ENCODE peak calls at places on chromosomes 12 and 14, in seven cellular contexts. One of them, this sample, is unnamed.

GRCh38 chr12:7542813-7543212 is 39.2 kb upstream of the CD163 start:
- DNase-seq in cardiac muscle cell: peak; percentile 2
- DNase-seq in IMR-90: peak; percentile 14
- DNase-seq in testis: no peak
- DNase-seq in CD4-positive, CD25-positive, alpha-beta regulatory T cell: no peak
- DNase-seq in cardiac fibroblast: peak; percentile 30
- DNase-seq in HT-29: no peak
- DNase-seq in this sample: peak; percentile 4

GRCh38 chr14:22657861-22658260 is 13.7 kb upstream of the OR6J1 start:
- DNase-seq in cardiac muscle cell: peak; percentile 75
- DNase-seq in IMR-90: peak; percentile 49
- DNase-seq in testis: no peak
- DNase-seq in CD4-positive, CD25-positive, alpha-beta regulatory T cell: no peak
- DNase-seq in cardiac fibroblast: peak; percentile 84
- DNase-seq in HT-29: peak; percentile 18
- DNase-seq in this sample: peak; percentile 82

GRCh38 chr14:91387135-91387849 is 30.3 kb downstream of the CCDC88C start:
- DNase-seq in cardiac muscle cell: peak; percentile 59
- DNase-seq in IMR-90: peak; percentile 40
- DNase-seq in testis: no peak
- DNase-seq in CD4-positive, CD25-positive, alpha-beta regulatory T cell: no peak
- DNase-seq in cardiac fibroblast: peak; percentile 11
- DNase-seq in HT-29: no peak
- DNase-seq in this sample: peak; percentile 33

GRCh38 chr14:101333335-101334280 is 227.7 kb upstream of the DIO3 start:
- DNase-seq in cardiac muscle cell: no peak
- DNase-seq in IMR-90: no peak
- DNase-seq in testis: no peak
- DNase-seq in CD4-positive, CD25-positive, alpha-beta regulatory T cell: no peak
- DNase-seq in cardiac fibroblast: no peak
- DNase-seq in HT-29: no peak
- DNase-seq in this sample: no peak

GRCh38 chr14:103563089-103563620 is 395 bp downstream of the COA8 start:
- DNase-seq in cardiac muscle cell: no peak
- DNase-seq in IMR-90: no peak
- DNase-seq in testis: peak; percentile 61
- DNase-seq in CD4-positive, CD25-positive, alpha-beta regulatory T cell: no peak
- DNase-seq in cardiac fibroblast: peak; percentile 27
- DNase-seq in HT-29: peak; percentile 54
- DNase-seq in this sample: no peak

GRCh38 chr12:49537709-49538601 is 875 bp upstream of the KCNH3 start:
- DNase-seq in cardiac muscle cell: no peak
- DNase-seq in IMR-90: no peak
- DNase-seq in testis: no peak
- DNase-seq in CD4-positive, CD25-positive, alpha-beta regulatory T cell: no peak
- DNase-seq in cardiac fibroblast: no peak
- DNase-seq in HT-29: no peak
- DNase-seq in this sample: no peak

GRCh38 chr12:3152892-3153291 is 75.7 kb downstream of the TSPAN9 start:
- DNase-seq in cardiac muscle cell: no peak
- DNase-seq in IMR-90: no peak
- DNase-seq in testis: no peak
- DNase-seq in CD4-positive, CD25-positive, alpha-beta regulatory T cell: no peak
- DNase-seq in cardiac fibroblast: no peak
- DNase-seq in HT-29: no peak
- DNase-seq in this sample: no peak

GRCh38 chr12:32702470-32702869 is 23.4 kb downstream of the DNM1L start:
- DNase-seq in cardiac muscle cell: no peak
- DNase-seq in IMR-90: no peak
- DNase-seq in testis: no peak
- DNase-seq in CD4-positive, CD25-positive, alpha-beta regulatory T cell: no peak
- DNase-seq in cardiac fibroblast: peak; percentile 18
- DNase-seq in HT-29: no peak
- DNase-seq in this sample: no peak

GRCh38 chr14:75059642-75060041 is 4.2 kb downstream of the ACYP1 start:
- DNase-seq in cardiac muscle cell: no peak
- DNase-seq in IMR-90: peak; percentile 26
- DNase-seq in testis: no peak
- DNase-seq in CD4-positive, CD25-positive, alpha-beta regulatory T cell: no peak
- DNase-seq in cardiac fibroblast: no peak
- DNase-seq in HT-29: no peak
- DNase-seq in this sample: no peak

GRCh38 chr14:52220924-52221802 is 46.3 kb upstream of the PTGDR start:
- DNase-seq in cardiac muscle cell: no peak
- DNase-seq in IMR-90: no peak
- DNase-seq in testis: no peak
- DNase-seq in CD4-positive, CD25-positive, alpha-beta regulatory T cell: no peak
- DNase-seq in cardiac fibroblast: peak; percentile 17
- DNase-seq in HT-29: no peak
- DNase-seq in this sample: no peak

GRCh38 chr12:108638997-108639822 is 5.5 kb upstream of the SELPLG start:
- DNase-seq in cardiac muscle cell: no peak
- DNase-seq in IMR-90: no peak
- DNase-seq in testis: no peak
- DNase-seq in CD4-positive, CD25-positive, alpha-beta regulatory T cell: no peak
- DNase-seq in cardiac fibroblast: no peak
- DNase-seq in HT-29: no peak
- DNase-seq in this sample: no peak

GRCh38 chr12:16612647-16613046 is 6.7 kb upstream of the LMO3 start:
- DNase-seq in cardiac muscle cell: peak; percentile 23
- DNase-seq in IMR-90: peak; percentile 20
- DNase-seq in testis: no peak
- DNase-seq in CD4-positive, CD25-positive, alpha-beta regulatory T cell: no peak
- DNase-seq in cardiac fibroblast: peak; percentile 76
- DNase-seq in HT-29: no peak
- DNase-seq in this sample: peak; percentile 53

GRCh38 chr14:21100931-21101330 is at the start of gene TMEM253:
- DNase-seq in cardiac muscle cell: no peak
- DNase-seq in IMR-90: no peak
- DNase-seq in testis: no peak
- DNase-seq in CD4-positive, CD25-positive, alpha-beta regulatory T cell: no peak
- DNase-seq in cardiac fibroblast: no peak
- DNase-seq in HT-29: no peak
- DNase-seq in this sample: no peak

GRCh38 chr14:91341331-91342242 is 76.0 kb downstream of the CCDC88C start:
- DNase-seq in cardiac muscle cell: no peak
- DNase-seq in IMR-90: no peak
- DNase-seq in testis: no peak
- DNase-seq in CD4-positive, CD25-positive, alpha-beta regulatory T cell: no peak
- DNase-seq in cardiac fibroblast: no peak
- DNase-seq in HT-29: no peak
- DNase-seq in this sample: no peak

GRCh38 chr12:109740694-109741245 is 27.1 kb downstream of the FAM222A start:
- DNase-seq in cardiac muscle cell: no peak
- DNase-seq in IMR-90: no peak
- DNase-seq in testis: no peak
- DNase-seq in CD4-positive, CD25-positive, alpha-beta regulatory T cell: no peak
- DNase-seq in cardiac fibroblast: no peak
- DNase-seq in HT-29: no peak
- DNase-seq in this sample: no peak

GRCh38 chr14:24417832-24418491 is 11.5 kb downstream of the CBLN3 start:
- DNase-seq in cardiac muscle cell: no peak
- DNase-seq in IMR-90: no peak
- DNase-seq in testis: no peak
- DNase-seq in CD4-positive, CD25-positive, alpha-beta regulatory T cell: no peak
- DNase-seq in cardiac fibroblast: no peak
- DNase-seq in HT-29: no peak
- DNase-seq in this sample: no peak

GRCh38 chr14:71705460-71705859 is 226.8 kb upstream of the RGS6 start:
- DNase-seq in cardiac muscle cell: no peak
- DNase-seq in IMR-90: peak; percentile 78
- DNase-seq in testis: no peak
- DNase-seq in CD4-positive, CD25-positive, alpha-beta regulatory T cell: no peak
- DNase-seq in cardiac fibroblast: no peak
- DNase-seq in HT-29: no peak
- DNase-seq in this sample: no peak

GRCh38 chr14:28381656-28382055 is 384.9 kb upstream of the FOXG1 start:
- DNase-seq in cardiac muscle cell: no peak
- DNase-seq in IMR-90: no peak
- DNase-seq in testis: no peak
- DNase-seq in CD4-positive, CD25-positive, alpha-beta regulatory T cell: no peak
- DNase-seq in cardiac fibroblast: peak; percentile 60
- DNase-seq in HT-29: no peak
- DNase-seq in this sample: peak; percentile 42

GRCh38 chr12:122162976-122163375 is 11.0 kb downstream of the IL31 start:
- DNase-seq in cardiac muscle cell: no peak
- DNase-seq in IMR-90: no peak
- DNase-seq in testis: no peak
- DNase-seq in CD4-positive, CD25-positive, alpha-beta regulatory T cell: no peak
- DNase-seq in cardiac fibroblast: no peak
- DNase-seq in HT-29: no peak
- DNase-seq in this sample: no peak

GRCh38 chr12:25276199-25276937 is 25.6 kb upstream of the KRAS start:
- DNase-seq in cardiac muscle cell: peak; percentile 87
- DNase-seq in IMR-90: peak; percentile 98
- DNase-seq in testis: no peak
- DNase-seq in CD4-positive, CD25-positive, alpha-beta regulatory T cell: no peak
- DNase-seq in cardiac fibroblast: peak; percentile 95
- DNase-seq in HT-29: peak; percentile 77
- DNase-seq in this sample: peak; percentile 90

GRCh38 chr14:88611878-88612277 is 49.0 kb downstream of the ZC3H14 start:
- DNase-seq in cardiac muscle cell: no peak
- DNase-seq in IMR-90: peak; percentile 49
- DNase-seq in testis: no peak
- DNase-seq in CD4-positive, CD25-positive, alpha-beta regulatory T cell: no peak
- DNase-seq in cardiac fibroblast: peak; percentile 18
- DNase-seq in HT-29: no peak
- DNase-seq in this sample: no peak

GRCh38 chr12:1915082-1915968 is 3.1 kb downstream of the CACNA2D4 start:
- DNase-seq in cardiac muscle cell: no peak
- DNase-seq in IMR-90: no peak
- DNase-seq in testis: peak; percentile 12
- DNase-seq in CD4-positive, CD25-positive, alpha-beta regulatory T cell: no peak
- DNase-seq in cardiac fibroblast: no peak
- DNase-seq in HT-29: no peak
- DNase-seq in this sample: no peak

GRCh38 chr12:132162508-132163031 is 18.3 kb downstream of the NOC4L start:
- DNase-seq in cardiac muscle cell: peak; percentile 84
- DNase-seq in IMR-90: peak; percentile 77
- DNase-seq in testis: no peak
- DNase-seq in CD4-positive, CD25-positive, alpha-beta regulatory T cell: no peak
- DNase-seq in cardiac fibroblast: peak; percentile 84
- DNase-seq in HT-29: no peak
- DNase-seq in this sample: peak; percentile 82

GRCh38 chr14:70188608-70189540 is at the start of gene SLC8A3:
- DNase-seq in cardiac muscle cell: peak; percentile 37
- DNase-seq in IMR-90: peak; percentile 37
- DNase-seq in testis: peak; percentile 60
- DNase-seq in CD4-positive, CD25-positive, alpha-beta regulatory T cell: no peak
- DNase-seq in cardiac fibroblast: peak; percentile 38
- DNase-seq in HT-29: no peak
- DNase-seq in this sample: peak; percentile 33

GRCh38 chr12:124861492-124861891 is 2.2 kb downstream of the SCARB1 start:
- DNase-seq in cardiac muscle cell: peak; percentile 80
- DNase-seq in IMR-90: no peak
- DNase-seq in testis: peak; percentile 85
- DNase-seq in CD4-positive, CD25-positive, alpha-beta regulatory T cell: no peak
- DNase-seq in cardiac fibroblast: peak; percentile 87
- DNase-seq in HT-29: peak; percentile 44
- DNase-seq in this sample: peak; percentile 75

GRCh38 chr12:109946505-109946904 is 46.4 kb downstream of the TCHP start:
- DNase-seq in cardiac muscle cell: peak; percentile 62
- DNase-seq in IMR-90: peak; percentile 65
- DNase-seq in testis: peak; percentile 47
- DNase-seq in CD4-positive, CD25-positive, alpha-beta regulatory T cell: no peak
- DNase-seq in cardiac fibroblast: no peak
- DNase-seq in HT-29: no peak
- DNase-seq in this sample: peak; percentile 44

GRCh38 chr14:66038214-66038977 is 447.8 kb upstream of the CCDC196 start:
- DNase-seq in cardiac muscle cell: peak; percentile 97
- DNase-seq in IMR-90: peak; percentile 0
- DNase-seq in testis: peak; percentile 37
- DNase-seq in CD4-positive, CD25-positive, alpha-beta regulatory T cell: no peak
- DNase-seq in cardiac fibroblast: peak; percentile 84
- DNase-seq in HT-29: no peak
- DNase-seq in this sample: peak; percentile 97